ENCODE peak calls at places on chromosome 12, in eight cellular contexts. One of them, this sample, is unnamed.
A peak's percentile ranks its signal among the peaks of the same experiment; 100 is the strongest.

GRCh38 chr12:50765325-50765911 is 1.5 kb downstream of the ATF1 start:
- DNase-seq in stromal cell of bone marrow: no peak
- DNase-seq in right atrium auricular region: no peak
- DNase-seq in Caki2: peak; percentile 72
- DNase-seq in iPS DF 19.7: no peak
- DNase-seq in GM19239: peak; percentile 58
- DNase-seq in A172: peak; percentile 31
- DNase-seq in pulmonary artery endothelial cell: no peak
- DNase-seq in this sample: peak; percentile 70

GRCh38 chr12:92703777-92704176 is 988 bp downstream of the PLEKHG7 start:
- DNase-seq in stromal cell of bone marrow: no peak
- DNase-seq in right atrium auricular region: no peak
- DNase-seq in Caki2: no peak
- DNase-seq in iPS DF 19.7: no peak
- DNase-seq in GM19239: no peak
- DNase-seq in A172: no peak
- DNase-seq in pulmonary artery endothelial cell: no peak
- DNase-seq in this sample: no peak

GRCh38 chr12:121603581-121603980 is 22.7 kb upstream of the ORAI1 start:
- DNase-seq in stromal cell of bone marrow: no peak
- DNase-seq in right atrium auricular region: no peak
- DNase-seq in Caki2: no peak
- DNase-seq in iPS DF 19.7: no peak
- DNase-seq in GM19239: no peak
- DNase-seq in A172: no peak
- DNase-seq in pulmonary artery endothelial cell: no peak
- DNase-seq in this sample: no peak

GRCh38 chr12:51238037-51238509 is 553 bp upstream of the DAZAP2 start:
- DNase-seq in stromal cell of bone marrow: no peak
- DNase-seq in right atrium auricular region: no peak
- DNase-seq in Caki2: no peak
- DNase-seq in iPS DF 19.7: no peak
- DNase-seq in GM19239: no peak
- DNase-seq in A172: peak; percentile 5
- DNase-seq in pulmonary artery endothelial cell: no peak
- DNase-seq in this sample: no peak

GRCh38 chr12:69189378-69189978 is 49.9 kb upstream of the CPSF6 start:
- DNase-seq in stromal cell of bone marrow: no peak
- DNase-seq in right atrium auricular region: no peak
- DNase-seq in Caki2: no peak
- DNase-seq in iPS DF 19.7: no peak
- DNase-seq in GM19239: no peak
- DNase-seq in A172: peak; percentile 27
- DNase-seq in pulmonary artery endothelial cell: no peak
- DNase-seq in this sample: no peak

GRCh38 chr12:85920324-85920947 is 46.3 kb downstream of the NTS start:
- DNase-seq in stromal cell of bone marrow: no peak
- DNase-seq in right atrium auricular region: no peak
- DNase-seq in Caki2: peak; percentile 61
- DNase-seq in iPS DF 19.7: no peak
- DNase-seq in GM19239: no peak
- DNase-seq in A172: peak; percentile 23
- DNase-seq in pulmonary artery endothelial cell: no peak
- DNase-seq in this sample: peak; percentile 23

GRCh38 chr12:45407188-45407850 is 191.4 kb downstream of the ANO6 start:
- DNase-seq in stromal cell of bone marrow: no peak
- DNase-seq in right atrium auricular region: no peak
- DNase-seq in Caki2: no peak
- DNase-seq in iPS DF 19.7: no peak
- DNase-seq in GM19239: no peak
- DNase-seq in A172: peak; percentile 6
- DNase-seq in pulmonary artery endothelial cell: no peak
- DNase-seq in this sample: no peak

GRCh38 chr12:29200586-29200985 is 51.5 kb downstream of the FAR2 start:
- DNase-seq in stromal cell of bone marrow: no peak
- DNase-seq in right atrium auricular region: no peak
- DNase-seq in Caki2: no peak
- DNase-seq in iPS DF 19.7: no peak
- DNase-seq in GM19239: no peak
- DNase-seq in A172: no peak
- DNase-seq in pulmonary artery endothelial cell: no peak
- DNase-seq in this sample: no peak

GRCh38 chr12:34016361-34016760 is 5.9 kb upstream of the ALG10 start:
- DNase-seq in stromal cell of bone marrow: no peak
- DNase-seq in right atrium auricular region: no peak
- DNase-seq in Caki2: no peak
- DNase-seq in iPS DF 19.7: no peak
- DNase-seq in GM19239: no peak
- DNase-seq in A172: no peak
- DNase-seq in pulmonary artery endothelial cell: no peak
- DNase-seq in this sample: no peak

GRCh38 chr12:128817115-128818015 is 6.4 kb downstream of the SLC15A4 start:
- DNase-seq in stromal cell of bone marrow: peak; percentile 56
- DNase-seq in right atrium auricular region: no peak
- DNase-seq in Caki2: peak; percentile 84
- DNase-seq in iPS DF 19.7: no peak
- DNase-seq in GM19239: no peak
- DNase-seq in A172: peak; percentile 78
- DNase-seq in pulmonary artery endothelial cell: no peak
- DNase-seq in this sample: peak; percentile 58

GRCh38 chr12:53093777-53094393 is 3.6 kb upstream of the IGFBP6 start:
- DNase-seq in stromal cell of bone marrow: no peak
- DNase-seq in right atrium auricular region: no peak
- DNase-seq in Caki2: no peak
- DNase-seq in iPS DF 19.7: no peak
- DNase-seq in GM19239: no peak
- DNase-seq in A172: no peak
- DNase-seq in pulmonary artery endothelial cell: no peak
- DNase-seq in this sample: no peak

GRCh38 chr12:25388216-25388615 is 137.5 kb upstream of the KRAS start:
- DNase-seq in stromal cell of bone marrow: no peak
- DNase-seq in right atrium auricular region: no peak
- DNase-seq in Caki2: no peak
- DNase-seq in iPS DF 19.7: no peak
- DNase-seq in GM19239: peak; percentile 26
- DNase-seq in A172: peak; percentile 34
- DNase-seq in pulmonary artery endothelial cell: no peak
- DNase-seq in this sample: no peak

GRCh38 chr12:78767264-78767981 is 97.2 kb upstream of the SYT1 start:
- DNase-seq in stromal cell of bone marrow: no peak
- DNase-seq in right atrium auricular region: no peak
- DNase-seq in Caki2: peak; percentile 18
- DNase-seq in iPS DF 19.7: no peak
- DNase-seq in GM19239: no peak
- DNase-seq in A172: no peak
- DNase-seq in pulmonary artery endothelial cell: no peak
- DNase-seq in this sample: no peak

GRCh38 chr12:54370218-54370730 is 6.0 kb upstream of the GPR84 start:
- DNase-seq in stromal cell of bone marrow: peak; percentile 67
- DNase-seq in right atrium auricular region: peak; percentile 83
- DNase-seq in Caki2: peak; percentile 82
- DNase-seq in iPS DF 19.7: no peak
- DNase-seq in GM19239: no peak
- DNase-seq in A172: peak; percentile 73
- DNase-seq in pulmonary artery endothelial cell: peak; percentile 43
- DNase-seq in this sample: peak; percentile 72

GRCh38 chr12:43832506-43833168 is 3.2 kb upstream of the TMEM117 start:
- DNase-seq in stromal cell of bone marrow: no peak
- DNase-seq in right atrium auricular region: no peak
- DNase-seq in Caki2: no peak
- DNase-seq in iPS DF 19.7: no peak
- DNase-seq in GM19239: no peak
- DNase-seq in A172: no peak
- DNase-seq in pulmonary artery endothelial cell: no peak
- DNase-seq in this sample: no peak

GRCh38 chr12:115943630-115944391 is 333.7 kb downstream of the MED13L start:
- DNase-seq in stromal cell of bone marrow: no peak
- DNase-seq in right atrium auricular region: no peak
- DNase-seq in Caki2: no peak
- DNase-seq in iPS DF 19.7: no peak
- DNase-seq in GM19239: no peak
- DNase-seq in A172: no peak
- DNase-seq in pulmonary artery endothelial cell: no peak
- DNase-seq in this sample: no peak

GRCh38 chr12:79326225-79326624 is 364.5 kb downstream of the PAWR start:
- DNase-seq in stromal cell of bone marrow: no peak
- DNase-seq in right atrium auricular region: no peak
- DNase-seq in Caki2: no peak
- DNase-seq in iPS DF 19.7: no peak
- DNase-seq in GM19239: no peak
- DNase-seq in A172: no peak
- DNase-seq in pulmonary artery endothelial cell: no peak
- DNase-seq in this sample: no peak

GRCh38 chr12:101793401-101793800 is 37.4 kb downstream of the GNPTAB start:
- DNase-seq in stromal cell of bone marrow: peak; percentile 55
- DNase-seq in right atrium auricular region: no peak
- DNase-seq in Caki2: peak; percentile 74
- DNase-seq in iPS DF 19.7: no peak
- DNase-seq in GM19239: no peak
- DNase-seq in A172: peak; percentile 75
- DNase-seq in pulmonary artery endothelial cell: no peak
- DNase-seq in this sample: peak; percentile 22

GRCh38 chr12:47074757-47075156 is 4.7 kb upstream of the PCED1B start:
- DNase-seq in stromal cell of bone marrow: no peak
- DNase-seq in right atrium auricular region: no peak
- DNase-seq in Caki2: no peak
- DNase-seq in iPS DF 19.7: no peak
- DNase-seq in GM19239: no peak
- DNase-seq in A172: no peak
- DNase-seq in pulmonary artery endothelial cell: no peak
- DNase-seq in this sample: no peak

GRCh38 chr12:94012508-94013044 is 135.8 kb upstream of the PLXNC1 start:
- DNase-seq in stromal cell of bone marrow: no peak
- DNase-seq in right atrium auricular region: no peak
- DNase-seq in Caki2: no peak
- DNase-seq in iPS DF 19.7: no peak
- DNase-seq in GM19239: no peak
- DNase-seq in A172: no peak
- DNase-seq in pulmonary artery endothelial cell: no peak
- DNase-seq in this sample: no peak

GRCh38 chr12:117714203-117714602 is 254.6 kb downstream of the KSR2 start:
- DNase-seq in stromal cell of bone marrow: no peak
- DNase-seq in right atrium auricular region: no peak
- DNase-seq in Caki2: no peak
- DNase-seq in iPS DF 19.7: peak; percentile 5
- DNase-seq in GM19239: no peak
- DNase-seq in A172: no peak
- DNase-seq in pulmonary artery endothelial cell: no peak
- DNase-seq in this sample: no peak

GRCh38 chr12:121300083-121300819 is 3.7 kb upstream of the CAMKK2 start:
- DNase-seq in stromal cell of bone marrow: no peak
- DNase-seq in right atrium auricular region: no peak
- DNase-seq in Caki2: no peak
- DNase-seq in iPS DF 19.7: no peak
- DNase-seq in GM19239: no peak
- DNase-seq in A172: no peak
- DNase-seq in pulmonary artery endothelial cell: no peak
- DNase-seq in this sample: no peak

GRCh38 chr12:123741937-123742572 is 20.0 kb upstream of the DNAH10 start:
- DNase-seq in stromal cell of bone marrow: no peak
- DNase-seq in right atrium auricular region: no peak
- DNase-seq in Caki2: no peak
- DNase-seq in iPS DF 19.7: no peak
- DNase-seq in GM19239: no peak
- DNase-seq in A172: no peak
- DNase-seq in pulmonary artery endothelial cell: no peak
- DNase-seq in this sample: no peak

GRCh38 chr12:14613718-14614117 is 46.0 kb upstream of the PLBD1 start:
- DNase-seq in stromal cell of bone marrow: no peak
- DNase-seq in right atrium auricular region: no peak
- DNase-seq in Caki2: no peak
- DNase-seq in iPS DF 19.7: no peak
- DNase-seq in GM19239: peak; percentile 37
- DNase-seq in A172: no peak
- DNase-seq in pulmonary artery endothelial cell: no peak
- DNase-seq in this sample: peak; percentile 53

GRCh38 chr12:70197362-70197744 is 45.9 kb upstream of the CNOT2 start:
- DNase-seq in stromal cell of bone marrow: no peak
- DNase-seq in right atrium auricular region: no peak
- DNase-seq in Caki2: no peak
- DNase-seq in iPS DF 19.7: no peak
- DNase-seq in GM19239: no peak
- DNase-seq in A172: no peak
- DNase-seq in pulmonary artery endothelial cell: no peak
- DNase-seq in this sample: no peak

GRCh38 chr12:110537605-110538409 is 35.7 kb downstream of the RAD9B start:
- DNase-seq in stromal cell of bone marrow: no peak
- DNase-seq in right atrium auricular region: no peak
- DNase-seq in Caki2: no peak
- DNase-seq in iPS DF 19.7: no peak
- DNase-seq in GM19239: no peak
- DNase-seq in A172: no peak
- DNase-seq in pulmonary artery endothelial cell: no peak
- DNase-seq in this sample: no peak

GRCh38 chr12:114399664-114400211 is 6.2 kb downstream of the TBX5 start:
- DNase-seq in stromal cell of bone marrow: no peak
- DNase-seq in right atrium auricular region: no peak
- DNase-seq in Caki2: no peak
- DNase-seq in iPS DF 19.7: peak; percentile 91
- DNase-seq in GM19239: no peak
- DNase-seq in A172: no peak
- DNase-seq in pulmonary artery endothelial cell: no peak
- DNase-seq in this sample: no peak

GRCh38 chr12:108691995-108692808 is 39.1 kb downstream of the CORO1C start:
- DNase-seq in stromal cell of bone marrow: no peak
- DNase-seq in right atrium auricular region: no peak
- DNase-seq in Caki2: peak; percentile 40
- DNase-seq in iPS DF 19.7: no peak
- DNase-seq in GM19239: no peak
- DNase-seq in A172: peak; percentile 25
- DNase-seq in pulmonary artery endothelial cell: no peak
- DNase-seq in this sample: no peak

GRCh38 chr12:50081096-50081808 is 3.9 kb upstream of the SMARCD1 start:
- DNase-seq in stromal cell of bone marrow: no peak
- DNase-seq in right atrium auricular region: no peak
- DNase-seq in Caki2: no peak
- DNase-seq in iPS DF 19.7: no peak
- DNase-seq in GM19239: no peak
- DNase-seq in A172: no peak
- DNase-seq in pulmonary artery endothelial cell: no peak
- DNase-seq in this sample: no peak

GRCh38 chr12:32949815-32950214 is 53.2 kb upstream of the PKP2 start:
- DNase-seq in stromal cell of bone marrow: no peak
- DNase-seq in right atrium auricular region: no peak
- DNase-seq in Caki2: no peak
- DNase-seq in iPS DF 19.7: no peak
- DNase-seq in GM19239: no peak
- DNase-seq in A172: no peak
- DNase-seq in pulmonary artery endothelial cell: no peak
- DNase-seq in this sample: no peak

GRCh38 chr12:111773801-111774551 is 7.2 kb downstream of the ALDH2 start:
- DNase-seq in stromal cell of bone marrow: peak; percentile 68
- DNase-seq in right atrium auricular region: peak; percentile 91
- DNase-seq in Caki2: peak; percentile 80
- DNase-seq in iPS DF 19.7: no peak
- DNase-seq in GM19239: no peak
- DNase-seq in A172: peak; percentile 47
- DNase-seq in pulmonary artery endothelial cell: no peak
- DNase-seq in this sample: no peak

This sample was measured in GM10248.